ENCODE peak calls at places on chromosomes 3 and 15, in six cellular contexts. J, P, U, L, W and S are unnamed samples.

GRCh38 chr3:32316319-32316718 is 75.3 kb upstream of the CMTM7 start:
- DNase-seq in J (no peak), P (no peak), U (no peak), L (no peak), W (no peak), S (no peak)

GRCh38 chr3:61381745-61382392 is 130.6 kb upstream of the FHIT start:
- DNase-seq in J (no peak), P (no peak), U (peak), L (no peak), W (no peak), S (no peak)

GRCh38 chr3:196638922-196639516 is 475 bp upstream of the NRROS start:
- DNase-seq in J (peak), P (peak), U (no peak), L (no peak), W (no peak), S (no peak)

GRCh38 chr3:21533047-21533446 is 218.0 kb downstream of the ZNF385D start:
- DNase-seq in J (no peak), P (no peak), U (no peak), L (no peak), W (no peak), S (no peak)

GRCh38 chr15:77710171-77710570 is 77.5 kb upstream of the LINGO1 start:
- DNase-seq in J (no peak), P (no peak), U (no peak), L (no peak), W (no peak), S (no peak)

GRCh38 chr3:29481969-29482767 is 201.3 kb downstream of the RBMS3 start:
- DNase-seq in J (no peak), P (no peak), U (no peak), L (no peak), W (no peak), S (no peak)

GRCh38 chr3:141646760-141647561 is 91.1 kb upstream of the RNF7 start:
- DNase-seq in J (no peak), P (peak), U (peak), L (no peak), W (no peak), S (no peak)

GRCh38 chr3:157330206-157330605 is 106.4 kb upstream of the PTX3 start:
- DNase-seq in J (no peak), P (no peak), U (no peak), L (no peak), W (no peak), S (no peak)

GRCh38 chr3:3088066-3088465 is 22.1 kb downstream of the IL5RA start:
- DNase-seq in J (no peak), P (no peak), U (no peak), L (no peak), W (no peak), S (no peak)

GRCh38 chr15:37733628-37734027 is 200.8 kb upstream of the TMCO5A start:
- DNase-seq in J (no peak), P (peak), U (no peak), L (no peak), W (no peak), S (no peak)